ENCODE peak calls at places on chromosomes 12 and 14, in seven cellular contexts. W is NCI-H1105, Q is NCI-H2171 treated with DMSO at 0.1 percent for 48 hours, Z is ovary, Y is iris pigment epithelial cell, N is SK-MEL-5, P is transverse colon. E is an unnamed sample.

GRCh38 chr14:101504096-101504948 is 57.0 kb upstream of the DIO3 start:
- DNase-seq in Y (no peak), Q (no peak), N (no peak), Z (peak; percentile 15), P (peak; percentile 1), W (no peak), E (no peak)

GRCh38 chr12:56115329-56115728 is 1.1 kb upstream of the RPL41 start:
- DNase-seq in P (no peak), W (no peak), Z (peak; percentile 51), Q (no peak), N (peak; percentile 96), Y (peak; percentile 45), E (peak; percentile 47)

GRCh38 chr12:19236656-19237055 is 107.1 kb downstream of the PLEKHA5 start:
- DNase-seq in N (peak; percentile 97), W (no peak), Q (no peak), P (no peak), Y (peak; percentile 71), Z (no peak), E (no peak)

GRCh38 chr12:109767991-109768900 is 54.6 kb downstream of the FAM222A start:
- DNase-seq in P (no peak), Z (peak; percentile 21), N (no peak), W (no peak), Q (no peak), Y (no peak), E (no peak)

GRCh38 chr14:103008768-103009342 is 48.5 kb downstream of the CDC42BPB start:
- DNase-seq in Y (peak; percentile 68), N (no peak), Q (peak; percentile 12), P (no peak), Z (no peak), W (no peak), E (no peak)

GRCh38 chr14:100230361-100230760 is 8.6 kb upstream of the YY1 start:
- DNase-seq in W (no peak), P (no peak), N (no peak), Y (no peak), Q (no peak), Z (no peak), E (no peak)

GRCh38 chr12:5193569-5193968 is 149.9 kb downstream of the KCNA5 start:
- DNase-seq in Q (no peak), Z (no peak), N (no peak), Y (no peak), P (no peak), W (no peak), E (no peak)

GRCh38 chr14:101707285-101707842 is 54.1 kb upstream of the PPP2R5C start:
- DNase-seq in W (peak; percentile 75), Q (peak; percentile 83), Z (peak; percentile 43), Y (peak; percentile 80), N (peak; percentile 91), P (peak; percentile 58), E (no peak)

GRCh38 chr12:17169726-17170471 is 563.9 kb upstream of the LMO3 start:
- DNase-seq in P (no peak), N (no peak), Z (no peak), W (no peak), Q (no peak), Y (no peak), E (no peak)

GRCh38 chr12:93960521-93960920 is 187.9 kb upstream of the PLXNC1 start:
- DNase-seq in W (no peak), Z (no peak), Y (peak; percentile 52), Q (no peak), N (peak; percentile 51), P (no peak), E (no peak)

GRCh38 chr12:70365648-70366518 is at the start of gene KCNMB4:
- DNase-seq in N (peak; percentile 51), Z (peak; percentile 53), W (peak; percentile 78), Q (peak; percentile 66), Y (peak; percentile 22), P (peak; percentile 59), E (peak; percentile 73)

GRCh38 chr12:38921025-38921677 is 15.8 kb upstream of the CPNE8 start:
- DNase-seq in Z (no peak), N (peak; percentile 86), P (peak; percentile 56), W (peak; percentile 48), Y (peak; percentile 70), Q (peak; percentile 42), E (no peak)

GRCh38 chr12:29415111-29415510 is 34.1 kb upstream of the ERGIC2 start:
- DNase-seq in Y (no peak), N (no peak), W (no peak), Q (no peak), P (no peak), Z (no peak), E (no peak)